ENCODE peak calls at places on chromosomes 7 and 10, in seven cellular contexts. L, Q, U, P, N, T and H are unnamed samples.

GRCh38 chr7:121504478-121504877 is 108.4 kb upstream of the FAM3C start:
- DNase-seq in L (no peak), Q (no peak), U (peak; percentile 76), P (no peak), N (no peak), T (no peak), H (no peak)

GRCh38 chr10:129275886-129276285 is 191.2 kb upstream of the MGMT start:
- DNase-seq in L (no peak), Q (no peak), U (no peak), P (no peak), N (no peak), T (no peak), H (no peak)

GRCh38 chr10:104328916-104329710 is 9.2 kb downstream of the ITPRIP start:
- DNase-seq in L (peak; percentile 38), Q (peak; percentile 85), U (peak; percentile 97), P (peak; percentile 38), N (peak; percentile 94), T (no peak), H (peak; percentile 92)

GRCh38 chr7:5472432-5473315 is 49.0 kb upstream of the TNRC18 start:
- DNase-seq in L (no peak), Q (no peak), U (no peak), P (no peak), N (no peak), T (no peak), H (no peak)

GRCh38 chr7:111784311-111784710 is 222.0 kb upstream of the IMMP2L start:
- DNase-seq in L (no peak), Q (no peak), U (no peak), P (no peak), N (no peak), T (no peak), H (no peak)

GRCh38 chr10:128091636-128092210 is 34.5 kb downstream of the MKI67 start:
- DNase-seq in L (no peak), Q (no peak), U (no peak), P (peak; percentile 23), N (no peak), T (no peak), H (no peak)

GRCh38 chr7:73573791-73574190 is 4.6 kb downstream of the TBL2 start:
- DNase-seq in L (no peak), Q (no peak), U (no peak), P (no peak), N (no peak), T (no peak), H (peak; percentile 61)

GRCh38 chr10:50385610-50386009 is 134.3 kb upstream of the ASAH2 start:
- DNase-seq in L (peak; percentile 25), Q (no peak), U (no peak), P (no peak), N (no peak), T (no peak), H (no peak)

GRCh38 chr10:70851597-70852475 is 36.1 kb downstream of the SGPL1 start:
- DNase-seq in L (no peak), Q (no peak), U (no peak), P (no peak), N (no peak), T (no peak), H (no peak)

GRCh38 chr7:37923996-37924395 is 3.6 kb downstream of the EPDR1 start:
- DNase-seq in L (no peak), Q (no peak), U (no peak), P (no peak), N (no peak), T (no peak), H (no peak)

GRCh38 chr7:155996718-155997059 is 184.4 kb upstream of the SHH start:
- DNase-seq in L (no peak), Q (no peak), U (no peak), P (no peak), N (no peak), T (no peak), H (no peak)

GRCh38 chr7:23022258-23022745 is 8.4 kb upstream of the HYCC1 start:
- DNase-seq in L (no peak), Q (no peak), U (peak; percentile 95), P (no peak), N (no peak), T (no peak), H (no peak)

GRCh38 chr7:125316451-125316850 is 386.8 kb upstream of the POT1 start:
- DNase-seq in L (no peak), Q (no peak), U (no peak), P (peak; percentile 26), N (peak; percentile 39), T (no peak), H (no peak)

GRCh38 chr7:129544700-129545099 is 42.4 kb downstream of the SMKR1 start:
- DNase-seq in L (no peak), Q (no peak), U (no peak), P (no peak), N (no peak), T (no peak), H (no peak)

GRCh38 chr10:78203915-78204818 is 170.5 kb downstream of the RPS24 start:
- DNase-seq in L (no peak), Q (no peak), U (no peak), P (no peak), N (no peak), T (no peak), H (no peak)

GRCh38 chr10:3750884-3751283 is 34.1 kb downstream of the KLF6 start:
- DNase-seq in L (no peak), Q (no peak), U (no peak), P (no peak), N (no peak), T (no peak), H (no peak)

GRCh38 chr10:82394122-82394521 is 519.1 kb downstream of the NRG3 start:
- DNase-seq in L (peak; percentile 78), Q (no peak), U (no peak), P (no peak), N (no peak), T (no peak), H (no peak)

GRCh38 chr10:44801383-44802327 is 109.5 kb upstream of the TMEM72 start:
- DNase-seq in L (peak; percentile 90), Q (no peak), U (peak; percentile 97), P (no peak), N (peak; percentile 34), T (peak; percentile 66), H (no peak)

GRCh38 chr10:44981172-44982113 is 2.8 kb upstream of the DEPP1 start:
- DNase-seq in L (peak; percentile 62), Q (no peak), U (peak; percentile 92), P (no peak), N (peak; percentile 73), T (peak; percentile 9), H (no peak)

GRCh38 chr7:115357213-115357999 is 435.5 kb downstream of the MDFIC start:
- DNase-seq in L (no peak), Q (no peak), U (peak; percentile 94), P (no peak), N (no peak), T (no peak), H (no peak)

GRCh38 chr7:30596721-30597120 is 2.0 kb downstream of the GARS1 start:
- DNase-seq in L (no peak), Q (no peak), U (peak; percentile 8), P (no peak), N (no peak), T (no peak), H (no peak)

GRCh38 chr10:107544706-107545520 is 380.4 kb upstream of the SORCS1 start:
- DNase-seq in L (no peak), Q (no peak), U (no peak), P (no peak), N (no peak), T (no peak), H (no peak)

GRCh38 chr7:49848211-49848841 is 74.9 kb downstream of the VWC2 start:
- DNase-seq in L (no peak), Q (no peak), U (no peak), P (no peak), N (no peak), T (no peak), H (no peak)

DNA sequence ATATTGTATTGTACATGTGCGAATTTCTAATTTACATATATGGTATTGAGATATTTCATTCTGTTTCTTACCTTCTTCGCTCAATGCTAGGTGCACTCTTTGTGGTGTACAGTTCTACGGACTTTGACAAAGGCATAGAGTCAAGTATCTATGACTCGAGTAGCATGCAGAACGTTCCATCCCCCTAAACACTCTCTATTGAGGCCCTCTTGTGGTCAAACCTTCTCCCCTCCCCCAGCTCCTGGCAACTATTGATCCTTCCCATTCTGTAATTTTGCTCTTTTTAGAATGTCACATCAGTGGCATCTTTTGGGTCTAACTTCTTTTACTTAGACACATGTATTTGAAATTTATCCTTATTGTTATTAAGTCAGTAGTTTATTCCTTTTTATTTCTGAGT is 30.7 kb upstream of the GDF10 start:
- DNase-seq in L (no peak), Q (no peak), U (no peak), P (no peak), N (no peak), T (no peak), H (no peak)
- TF ChIP-seq CTCF in L (no peak), Q (no peak), U (no peak), P (peak; percentile 11), N (peak; percentile 33), T (no peak), H (no peak)

DNA sequence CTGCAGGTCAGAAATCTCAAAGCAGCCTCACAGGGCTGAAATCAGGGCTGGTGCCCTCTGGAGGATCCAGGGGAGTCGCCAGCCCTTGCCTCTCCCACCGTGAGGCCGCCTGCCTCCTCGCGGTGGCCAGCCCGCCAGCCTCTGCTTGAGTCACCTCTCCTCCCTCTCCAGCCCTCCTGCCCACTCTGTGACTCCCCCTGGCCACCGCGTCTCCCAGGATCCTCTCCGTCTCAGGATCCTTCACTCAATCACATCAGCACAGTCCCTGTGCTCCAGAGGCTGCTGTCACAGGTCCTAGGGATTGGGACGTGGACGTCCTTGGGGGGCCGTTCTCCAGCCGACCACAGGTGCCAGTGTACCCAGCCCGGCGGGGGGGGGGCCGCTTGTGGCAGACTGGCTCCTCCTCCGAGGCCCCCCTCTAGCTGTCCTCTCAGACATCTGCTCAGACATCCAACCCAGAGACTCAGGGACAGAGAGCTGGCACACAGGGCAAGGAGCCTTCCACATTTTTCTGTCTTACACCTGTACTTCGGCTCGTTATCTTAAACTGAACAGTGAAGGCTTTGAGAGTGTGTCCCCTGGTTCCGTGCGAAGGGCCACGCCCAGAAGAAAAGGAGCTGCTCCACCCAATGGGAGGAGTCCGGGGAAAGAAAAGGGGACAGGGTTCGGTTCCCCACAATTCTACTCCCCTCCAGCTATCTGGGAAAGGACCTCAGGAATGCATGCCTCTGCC is 9.4 kb upstream of the PPP2R2D start:
- DNase-seq in L (no peak), Q (no peak), U (peak; percentile 8), P (peak; percentile 41), N (no peak), T (no peak), H (peak; percentile 69)
- TF ChIP-seq CTCF in L (no peak), Q (no peak), U (peak; percentile 25), P (no peak), N (peak; percentile 50), T (no peak), H (no peak)

GRCh38 chr10:111725035-111725434 is 458.5 kb downstream of the GPAM start:
- DNase-seq in L (no peak), Q (no peak), U (no peak), P (no peak), N (no peak), T (no peak), H (no peak)
- TF ChIP-seq CTCF in L (no peak), Q (no peak), U (no peak), P (no peak), N (no peak), T (no peak), H (no peak)

DNA sequence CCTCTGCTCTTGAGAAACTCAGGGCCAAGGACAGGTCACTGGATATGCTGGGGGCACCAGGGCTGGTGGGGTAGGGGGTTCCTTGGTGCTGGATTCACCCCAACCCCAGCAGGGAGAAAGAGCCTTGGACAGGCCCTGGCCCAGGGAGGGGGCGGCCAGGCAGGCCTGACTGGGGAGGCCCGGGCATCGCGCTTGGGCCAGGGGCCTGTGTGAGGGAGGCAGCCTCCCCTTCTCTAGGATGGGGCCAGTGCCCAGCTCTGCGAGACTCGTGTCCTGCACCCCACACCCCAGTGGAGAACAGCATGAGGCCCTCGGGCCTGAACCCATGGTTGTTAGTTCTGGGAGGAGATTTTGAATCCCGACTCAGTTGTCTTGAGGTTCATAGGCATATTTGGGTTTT is 217.1 kb downstream of the ZNF248 start:
- DNase-seq in L (no peak), Q (no peak), U (no peak), P (no peak), N (no peak), T (no peak), H (no peak)
- TF ChIP-seq CTCF in L (no peak), Q (no peak), U (no peak), P (no peak), N (no peak), T (no peak), H (no peak)